ENCODE peak calls at places on chromosome 20, in four cellular contexts. P, L, Q and W are unnamed samples.
A peak's percentile ranks its signal among the peaks of the same experiment; 100 is the strongest.

GRCh38 chr20:36575066-36575743 is 1.8 kb downstream of the TGIF2 start:
- DNase-seq in L (peak; percentile 46), Q (peak; percentile 91), P (no peak), W (peak; percentile 82)

GRCh38 chr20:38270869-38271608 is 10.5 kb upstream of the KIAA1755 start:
- DNase-seq in Q (no peak), P (no peak), L (peak; percentile 72), W (peak; percentile 79)

GRCh38 chr20:62475027-62475818 is 572 bp downstream of the GATA5 start:
- DNase-seq in Q (no peak), L (no peak), P (no peak), W (no peak)

GRCh38 chr20:16082051-16082550 is 491.1 kb downstream of the KIF16B start:
- DNase-seq in P (no peak), Q (no peak), L (no peak), W (no peak)

GRCh38 chr20:17026346-17026745 is 200.5 kb upstream of the PCSK2 start:
- DNase-seq in L (no peak), P (no peak), Q (no peak), W (no peak)

GRCh38 chr20:32019156-32019510 is 8.9 kb downstream of the CCM2L start:
- DNase-seq in L (no peak), Q (peak; percentile 61), P (no peak), W (no peak)

GRCh38 chr20:18788021-18788420 is 25.6 kb upstream of the SCP2D1 start:
- DNase-seq in P (no peak), Q (no peak), L (no peak), W (no peak)

GRCh38 chr20:63876489-63877036 is 11.5 kb downstream of the TPD52L2 start:
- DNase-seq in P (no peak), Q (no peak), L (no peak), W (no peak)

GRCh38 chr20:709421-709820 is 33.8 kb upstream of the SCRT2 start:
- DNase-seq in L (peak; percentile 64), P (no peak), Q (peak; percentile 48), W (peak; percentile 56)

GRCh38 chr20:36744764-36745191 is 1.1 kb downstream of the NDRG3 start:
- DNase-seq in Q (peak; percentile 63), P (no peak), L (peak; percentile 60), W (no peak)

GRCh38 chr20:10332656-10333421 is 101.2 kb downstream of the MKKS start:
- DNase-seq in Q (no peak), L (no peak), P (no peak), W (no peak)

GRCh38 chr20:31985152-31985551 is 17.2 kb downstream of the XKR7 start:
- DNase-seq in P (no peak), L (no peak), Q (no peak), W (no peak)

GRCh38 chr20:19889011-19889953 is 127.9 kb upstream of the NAA20 start:
- DNase-seq in P (no peak), L (peak; percentile 66), Q (no peak), W (peak; percentile 68)

GRCh38 chr20:50744143-50744792 is 12.9 kb downstream of the PARD6B start:
- DNase-seq in P (no peak), L (peak; percentile 56), Q (peak; percentile 75), W (peak; percentile 70)

GRCh38 chr20:23143986-23144695 is 58.0 kb upstream of the CD93 start:
- DNase-seq in P (no peak), Q (no peak), L (no peak), W (no peak)

GRCh38 chr20:2476742-2477615 is 6.4 kb upstream of the SNRPB start:
- DNase-seq in Q (no peak), P (no peak), L (no peak), W (no peak)

GRCh38 chr20:19210426-19211155 is 1.9 kb upstream of the SLC24A3 start:
- DNase-seq in P (no peak), Q (no peak), L (no peak), W (no peak)